ENCODE peak calls at places on chromosomes 4 and X, in five cellular contexts. One of them, this sample, is unnamed.

GRCh38 chrX:110281377-110281776 is 36.5 kb downstream of the AMMECR1 start:
- DNase-seq in breast epithelium: no peak
- DNase-seq in spleen: no peak
- DNase-seq in upper lobe of left lung: no peak
- DNase-seq in sigmoid colon: no peak
- DNase-seq in this sample: no peak

GRCh38 chr4:181517521-181517920 is 725.7 kb upstream of the TENM3 start:
- DNase-seq in breast epithelium: no peak
- DNase-seq in spleen: no peak
- DNase-seq in upper lobe of left lung: no peak
- DNase-seq in sigmoid colon: no peak
- DNase-seq in this sample: no peak

GRCh38 chr4:2958446-2958845 is 4.8 kb downstream of the NOP14 start:
- DNase-seq in breast epithelium: no peak
- DNase-seq in spleen: no peak
- DNase-seq in upper lobe of left lung: no peak
- DNase-seq in sigmoid colon: no peak
- DNase-seq in this sample: no peak

GRCh38 chr4:186653973-186654372 is 69.7 kb downstream of the FAT1 start:
- DNase-seq in breast epithelium: no peak
- DNase-seq in spleen: no peak
- DNase-seq in upper lobe of left lung: no peak
- DNase-seq in sigmoid colon: no peak
- DNase-seq in this sample: no peak

GRCh38 chrX:11899091-11899490 is 141.1 kb downstream of the MSL3 start:
- DNase-seq in breast epithelium: no peak
- DNase-seq in spleen: no peak
- DNase-seq in upper lobe of left lung: no peak
- DNase-seq in sigmoid colon: no peak
- DNase-seq in this sample: no peak

GRCh38 chrX:139823806-139824205 is 109.0 kb downstream of the ATP11C start:
- DNase-seq in breast epithelium: no peak
- DNase-seq in spleen: no peak
- DNase-seq in upper lobe of left lung: no peak
- DNase-seq in sigmoid colon: no peak
- DNase-seq in this sample: no peak

GRCh38 chr4:4766570-4766969 is 92.9 kb upstream of the MSX1 start:
- DNase-seq in breast epithelium: no peak
- DNase-seq in spleen: no peak
- DNase-seq in upper lobe of left lung: no peak
- DNase-seq in sigmoid colon: no peak
- DNase-seq in this sample: no peak

GRCh38 chr4:55625835-55626234 is 10.3 kb downstream of the NMU start:
- DNase-seq in breast epithelium: no peak
- DNase-seq in spleen: no peak
- DNase-seq in upper lobe of left lung: no peak
- DNase-seq in sigmoid colon: no peak
- DNase-seq in this sample: no peak

GRCh38 chr4:87192155-87192919 is 28.1 kb downstream of the KLHL8 start:
- DNase-seq in breast epithelium: no peak
- DNase-seq in spleen: no peak
- DNase-seq in upper lobe of left lung: no peak
- DNase-seq in sigmoid colon: no peak
- DNase-seq in this sample: no peak

GRCh38 chrX:101462892-101463291 is 22.4 kb upstream of the ARMCX4 start:
- DNase-seq in breast epithelium: no peak
- DNase-seq in spleen: no peak
- DNase-seq in upper lobe of left lung: no peak
- DNase-seq in sigmoid colon: no peak
- DNase-seq in this sample: no peak

GRCh38 chr4:89364559-89364958 is 57.0 kb upstream of the GPRIN3 start:
- DNase-seq in breast epithelium: no peak
- DNase-seq in spleen: no peak
- DNase-seq in upper lobe of left lung: no peak
- DNase-seq in sigmoid colon: no peak
- DNase-seq in this sample: no peak

GRCh38 chr4:155906554-155907247 is 3.2 kb downstream of the TDO2 start:
- DNase-seq in breast epithelium: peak; percentile 18
- DNase-seq in spleen: no peak
- DNase-seq in upper lobe of left lung: no peak
- DNase-seq in sigmoid colon: no peak
- DNase-seq in this sample: no peak

GRCh38 chr4:104365618-104366017 is 129.1 kb downstream of the CXXC4 start:
- DNase-seq in breast epithelium: no peak
- DNase-seq in spleen: no peak
- DNase-seq in upper lobe of left lung: no peak
- DNase-seq in sigmoid colon: no peak
- DNase-seq in this sample: no peak

DNA sequence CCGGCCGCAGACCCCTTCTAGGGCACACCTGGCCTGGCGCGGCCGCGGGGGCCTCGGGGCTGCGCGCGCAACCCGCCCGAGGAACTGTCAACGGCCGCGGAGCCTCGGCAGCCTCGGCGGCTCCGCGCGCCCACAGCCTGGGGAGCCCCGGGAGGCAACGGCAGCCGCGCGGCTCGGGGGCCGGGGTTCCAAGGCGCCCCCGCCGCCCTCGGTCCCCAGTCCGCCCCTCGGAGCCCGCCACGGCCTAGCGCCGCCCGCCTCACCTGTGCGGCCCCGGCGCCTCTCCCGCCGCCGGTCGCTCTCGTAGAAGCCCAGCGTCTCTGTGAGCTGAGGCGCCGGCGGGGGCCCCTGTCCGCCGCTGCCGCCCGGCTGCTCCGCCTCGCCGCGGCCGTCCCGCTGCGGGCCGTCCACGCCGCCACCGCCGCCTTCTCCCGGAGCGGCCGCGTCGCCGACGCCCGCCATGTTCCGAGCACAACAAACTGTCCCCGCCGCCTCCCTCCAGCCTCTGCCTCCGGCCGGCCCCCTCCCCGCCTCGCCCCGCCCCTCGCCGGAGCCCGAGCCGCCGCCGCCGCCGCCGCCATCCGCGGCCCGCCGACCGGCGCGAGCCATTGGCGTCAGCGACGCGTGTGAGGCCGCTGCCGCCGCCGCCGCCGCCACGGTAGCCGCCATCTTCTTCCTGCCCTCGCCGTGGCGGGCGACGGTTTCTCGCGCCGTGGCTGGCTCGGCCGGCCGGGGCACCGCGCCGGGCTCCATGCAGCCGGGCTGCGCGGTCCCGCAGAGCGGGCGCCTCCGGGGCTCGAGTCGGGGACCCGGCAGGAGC is at the start of gene TAPT1:
- DNase-seq in breast epithelium: peak; percentile 52
- DNase-seq in spleen: peak; percentile 97
- DNase-seq in upper lobe of left lung: peak; percentile 85
- DNase-seq in sigmoid colon: peak; percentile 89
- DNase-seq in this sample: peak; percentile 87
- TF ChIP-seq POLR2A in breast epithelium: no peak
- TF ChIP-seq POLR2A in spleen: no peak
- TF ChIP-seq POLR2A in upper lobe of left lung: peak; percentile 32
- TF ChIP-seq POLR2A in sigmoid colon: no peak
- TF ChIP-seq POLR2A in this sample: no peak

DNA sequence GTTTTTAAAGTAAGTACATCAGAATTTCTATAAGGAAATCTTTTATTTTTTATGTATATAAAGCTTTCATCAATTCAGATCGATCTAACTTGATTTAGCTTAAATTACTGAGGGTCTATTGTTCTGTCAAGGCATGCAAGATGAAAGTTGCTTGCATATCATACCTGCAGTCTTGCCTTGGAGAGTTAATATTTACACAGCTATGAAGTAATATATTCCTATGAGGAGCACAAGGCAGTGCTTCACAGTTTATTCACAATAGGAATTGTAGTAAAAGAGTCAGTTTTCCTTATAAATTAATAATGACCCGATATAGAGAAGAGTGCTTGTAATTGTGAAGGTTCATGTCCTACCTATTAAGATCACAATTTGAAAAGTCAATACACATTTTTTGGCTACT is 38.6 kb downstream of the REELD1 start:
- DNase-seq in breast epithelium: no peak
- DNase-seq in spleen: no peak
- DNase-seq in upper lobe of left lung: no peak
- DNase-seq in sigmoid colon: no peak
- DNase-seq in this sample: no peak
- TF ChIP-seq POLR2AphosphoS5 in breast epithelium: no peak
- TF ChIP-seq POLR2AphosphoS5 in spleen: no peak
- TF ChIP-seq POLR2AphosphoS5 in upper lobe of left lung: no peak
- TF ChIP-seq POLR2AphosphoS5 in sigmoid colon: no peak
- TF ChIP-seq POLR2AphosphoS5 in this sample: no peak

GRCh38 chrX:130094712-130095111 is 15.6 kb downstream of the ELF4 start:
- DNase-seq in breast epithelium: no peak
- DNase-seq in spleen: no peak
- DNase-seq in upper lobe of left lung: no peak
- DNase-seq in sigmoid colon: no peak
- DNase-seq in this sample: no peak

GRCh38 chrX:130086414-130087207 is 23.7 kb downstream of the ELF4 start:
- DNase-seq in breast epithelium: no peak
- DNase-seq in spleen: peak; percentile 93
- DNase-seq in upper lobe of left lung: peak; percentile 63
- DNase-seq in sigmoid colon: no peak
- DNase-seq in this sample: peak; percentile 56

GRCh38 chrX:130093271-130093670 is 17.0 kb downstream of the ELF4 start:
- DNase-seq in breast epithelium: no peak
- DNase-seq in spleen: no peak
- DNase-seq in upper lobe of left lung: no peak
- DNase-seq in sigmoid colon: no peak
- DNase-seq in this sample: no peak

GRCh38 chrX:130095249-130095648 is 15.0 kb downstream of the ELF4 start:
- DNase-seq in breast epithelium: no peak
- DNase-seq in spleen: no peak
- DNase-seq in upper lobe of left lung: no peak
- DNase-seq in sigmoid colon: no peak
- DNase-seq in this sample: no peak

GRCh38 chrX:130091976-130092522 is 18.2 kb downstream of the ELF4 start:
- DNase-seq in breast epithelium: no peak
- DNase-seq in spleen: peak; percentile 97
- DNase-seq in upper lobe of left lung: peak; percentile 74
- DNase-seq in sigmoid colon: no peak
- DNase-seq in this sample: peak; percentile 83
- TF ChIP-seq POLR2A in breast epithelium: no peak
- TF ChIP-seq POLR2A in spleen: no peak
- TF ChIP-seq POLR2A in upper lobe of left lung: no peak
- TF ChIP-seq POLR2A in sigmoid colon: no peak
- TF ChIP-seq POLR2A in this sample: peak; percentile 23

GRCh38 chr4:154491731-154492249 is at the start of gene DCHS2:
- DNase-seq in breast epithelium: no peak
- DNase-seq in spleen: peak; percentile 79
- DNase-seq in upper lobe of left lung: no peak
- DNase-seq in sigmoid colon: peak; percentile 78
- DNase-seq in this sample: peak; percentile 24
- TF ChIP-seq POLR2AphosphoS5 in breast epithelium: no peak
- TF ChIP-seq POLR2AphosphoS5 in spleen: no peak
- TF ChIP-seq POLR2AphosphoS5 in upper lobe of left lung: no peak
- TF ChIP-seq POLR2AphosphoS5 in sigmoid colon: no peak
- TF ChIP-seq POLR2AphosphoS5 in this sample: no peak

GRCh38 chr4:8269535-8270417 is at the start of gene HTRA3:
- DNase-seq in breast epithelium: no peak
- DNase-seq in spleen: no peak
- DNase-seq in upper lobe of left lung: no peak
- DNase-seq in sigmoid colon: peak; percentile 87
- DNase-seq in this sample: peak; percentile 35
- TF ChIP-seq POLR2A in breast epithelium: no peak
- TF ChIP-seq POLR2A in spleen: no peak
- TF ChIP-seq POLR2A in upper lobe of left lung: no peak
- TF ChIP-seq POLR2A in sigmoid colon: no peak
- TF ChIP-seq POLR2A in this sample: no peak

GRCh38 chr4:38889143-38889542 is 21.5 kb downstream of the FAM114A1 start:
- DNase-seq in breast epithelium: no peak
- DNase-seq in spleen: no peak
- DNase-seq in upper lobe of left lung: no peak
- DNase-seq in sigmoid colon: no peak
- DNase-seq in this sample: no peak
- TF ChIP-seq POLR2AphosphoS5 in breast epithelium: no peak
- TF ChIP-seq POLR2AphosphoS5 in spleen: no peak
- TF ChIP-seq POLR2AphosphoS5 in upper lobe of left lung: no peak
- TF ChIP-seq POLR2AphosphoS5 in sigmoid colon: peak; percentile 54
- TF ChIP-seq POLR2AphosphoS5 in this sample: peak; percentile 37

GRCh38 chrX:79146552-79147390 is 2.3 kb downstream of the GPR174 start:
- DNase-seq in breast epithelium: no peak
- DNase-seq in spleen: no peak
- DNase-seq in upper lobe of left lung: no peak
- DNase-seq in sigmoid colon: no peak
- DNase-seq in this sample: no peak
- TF ChIP-seq POLR2A in breast epithelium: no peak
- TF ChIP-seq POLR2A in spleen: no peak
- TF ChIP-seq POLR2A in upper lobe of left lung: no peak
- TF ChIP-seq POLR2A in sigmoid colon: no peak
- TF ChIP-seq POLR2A in this sample: no peak

GRCh38 chr4:101777431-101777830 is 13.1 kb upstream of the BANK1 start:
- DNase-seq in breast epithelium: no peak
- DNase-seq in spleen: no peak
- DNase-seq in upper lobe of left lung: no peak
- DNase-seq in sigmoid colon: no peak
- DNase-seq in this sample: no peak
- TF ChIP-seq POLR2AphosphoS5 in breast epithelium: no peak
- TF ChIP-seq POLR2AphosphoS5 in spleen: no peak
- TF ChIP-seq POLR2AphosphoS5 in upper lobe of left lung: no peak
- TF ChIP-seq POLR2AphosphoS5 in sigmoid colon: no peak
- TF ChIP-seq POLR2AphosphoS5 in this sample: no peak

This sample was measured in transverse colon.